ENCODE peak calls at places on chromosomes 12 and 14, in eight cellular contexts. U is A549, W is esophagus squamous epithelium, Z is brain microvascular endothelial cell, J is cardiac fibroblast, L is suprapubic skin, C is lung, H is WTC11. I is an unnamed sample.

GRCh38 chr14:64158608-64159007 is 135.6 kb downstream of the ESR2 start:
- DNase-seq in Z (no peak), W (no peak), C (no peak), J (no peak), L (no peak), H (no peak), U (no peak), I (no peak)

GRCh38 chr14:69107407-69108003 is 45.4 kb downstream of the DCAF5 start:
- DNase-seq in L (no peak), J (peak), H (peak), Z (peak), U (peak), C (peak), W (no peak), I (peak)

GRCh38 chr14:96247031-96247430 is 9.0 kb upstream of the BDKRB1 start:
- DNase-seq in U (no peak), J (no peak), H (no peak), W (no peak), C (no peak), Z (no peak), L (no peak), I (no peak)

GRCh38 chr12:53252349-53252916 is 15.7 kb upstream of the ESPL1 start:
- DNase-seq in L (no peak), U (no peak), W (no peak), J (no peak), Z (no peak), C (peak), H (no peak), I (peak)

GRCh38 chr12:541676-542289 is 82.0 kb downstream of the B4GALNT3 start:
- DNase-seq in H (no peak), C (no peak), W (no peak), J (no peak), Z (no peak), L (no peak), U (no peak), I (no peak)

GRCh38 chr14:71119075-71119474 is 211.8 kb downstream of the PCNX1 start:
- DNase-seq in J (peak), L (no peak), C (no peak), Z (peak), H (no peak), U (no peak), W (no peak), I (peak)

GRCh38 chr14:34243001-34243400 is 219.0 kb downstream of the SPTSSA start:
- DNase-seq in H (no peak), L (no peak), U (no peak), Z (no peak), C (no peak), W (no peak), J (no peak), I (no peak)

GRCh38 chr14:49893309-49894213 is 679 bp downstream of the ARF6 start:
- DNase-seq in W (no peak), L (peak), H (no peak), U (peak), C (peak), Z (peak), J (peak), I (peak)

GRCh38 chr12:67382206-67382871 is 113.2 kb downstream of the CAND1 start:
- DNase-seq in W (no peak), H (no peak), L (no peak), Z (no peak), C (no peak), J (peak), U (no peak), I (peak)

GRCh38 chr14:70014696-70015095 is 135.5 kb downstream of the SMOC1 start:
- DNase-seq in H (no peak), J (no peak), L (no peak), C (no peak), W (no peak), Z (no peak), U (no peak), I (no peak)

GRCh38 chr14:90830931-90831701 is 14.9 kb upstream of the TTC7B start:
- DNase-seq in W (no peak), J (no peak), Z (no peak), L (no peak), C (no peak), H (no peak), U (no peak), I (no peak)

GRCh38 chr12:4817813-4818212 is 91.9 kb upstream of the KCNA1 start:
- DNase-seq in H (no peak), L (no peak), C (no peak), U (no peak), J (no peak), Z (no peak), W (no peak), I (no peak)

GRCh38 chr14:99728231-99728920 is 44.3 kb downstream of the CYP46A1 start:
- DNase-seq in Z (no peak), U (no peak), J (no peak), W (no peak), H (peak), C (no peak), L (peak), I (no peak)

GRCh38 chr12:53048033-53048779 is 1.7 kb upstream of the TNS2 start:
- DNase-seq in W (no peak), U (peak), C (peak), H (no peak), Z (no peak), L (no peak), J (peak), I (no peak)

GRCh38 chr14:83887871-83888270 is 1642.1 kb upstream of the FLRT2 start:
- DNase-seq in L (no peak), H (no peak), W (no peak), U (no peak), C (no peak), Z (no peak), J (no peak), I (no peak)

GRCh38 chr12:117262749-117263148 is 72.5 kb upstream of the FBXO21 start:
- DNase-seq in L (no peak), C (no peak), U (no peak), J (no peak), W (no peak), H (no peak), Z (no peak), I (no peak)

GRCh38 chr12:65594373-65594772 is 229.9 kb upstream of the HMGA2 start:
- DNase-seq in J (no peak), Z (no peak), L (no peak), U (no peak), C (no peak), H (no peak), W (no peak), I (no peak)

GRCh38 chr12:67981236-67982164 is 7.7 kb upstream of the IFNG-AS1 start:
- DNase-seq in C (no peak), J (peak), L (no peak), Z (peak), H (no peak), W (no peak), U (peak), I (peak)

GRCh38 chr14:51680031-51680430 is 28.3 kb downstream of the FRMD6 start:
- DNase-seq in C (no peak), H (no peak), U (no peak), Z (no peak), W (no peak), L (no peak), J (no peak), I (no peak)

GRCh38 chr14:84493779-84494178 is 1036.2 kb upstream of the FLRT2 start:
- DNase-seq in L (no peak), H (peak), U (no peak), C (no peak), J (peak), Z (peak), W (no peak), I (peak)

GRCh38 chr14:89256273-89256672 is 160.8 kb downstream of the FOXN3 start:
- DNase-seq in H (no peak), U (no peak), W (no peak), C (no peak), Z (no peak), L (no peak), J (peak), I (no peak)

GRCh38 chr12:91104812-91105466 is 6.4 kb downstream of the LUM start:
- DNase-seq in W (no peak), L (no peak), H (no peak), Z (no peak), J (no peak), C (no peak), U (no peak), I (no peak)

GRCh38 chr12:101746661-101747060 is 7.4 kb upstream of the SYCP3 start:
- DNase-seq in Z (no peak), H (no peak), W (no peak), L (no peak), J (no peak), U (no peak), C (no peak), I (no peak)

GRCh38 chr14:72512925-72513324 is 381.0 kb downstream of the DPF3 start:
- DNase-seq in J (no peak), H (no peak), C (no peak), U (no peak), W (no peak), Z (no peak), L (no peak), I (no peak)

GRCh38 chr12:53726946-53727309 is 324 bp downstream of the CALCOCO1 start:
- DNase-seq in W (no peak), J (peak), U (no peak), H (no peak), L (no peak), C (no peak), Z (no peak), I (peak)

GRCh38 chr12:28759334-28759733 is 389.7 kb upstream of the FAR2 start:
- DNase-seq in J (peak), C (no peak), H (peak), Z (no peak), W (no peak), U (peak), L (no peak), I (peak)

GRCh38 chr12:27785882-27786570 is 6.0 kb upstream of the MANSC4 start:
- DNase-seq in U (no peak), H (no peak), Z (peak), J (peak), L (no peak), C (no peak), W (no peak), I (peak)

GRCh38 chr14:23727566-23728335 is 91.6 kb downstream of the DHRS2 start:
- DNase-seq in J (peak), L (no peak), Z (peak), U (peak), W (no peak), C (no peak), H (no peak), I (peak)

GRCh38 chr14:23728791-23729190 is 92.6 kb downstream of the DHRS2 start:
- DNase-seq in U (no peak), H (no peak), W (no peak), Z (no peak), L (no peak), C (no peak), J (no peak), I (no peak)

GRCh38 chr14:23725528-23725927 is 89.4 kb downstream of the DHRS2 start:
- DNase-seq in Z (no peak), J (no peak), U (no peak), L (no peak), W (no peak), C (no peak), H (no peak), I (no peak)

GRCh38 chr14:23725980-23726746 is 90.0 kb downstream of the DHRS2 start:
- DNase-seq in U (no peak), C (no peak), H (no peak), Z (no peak), L (no peak), W (no peak), J (peak), I (no peak)

GRCh38 chr14:23729720-23730387 is 93.7 kb downstream of the DHRS2 start:
- DNase-seq in J (no peak), Z (no peak), C (no peak), W (no peak), L (no peak), U (peak), H (no peak), I (no peak)
- TF ChIP-seq CTCF in J (peak), Z (peak), C (no peak), W (no peak), L (no peak), U (no peak), H (peak), I (peak)

GRCh38 chr14:97299661-97300060 is 502.5 kb downstream of the VRK1 start:
- DNase-seq in C (no peak), U (no peak), L (no peak), H (peak), W (no peak), Z (no peak), J (no peak), I (no peak)
- TF ChIP-seq CTCF in C (no peak), U (no peak), L (peak), H (no peak), W (peak), Z (no peak), J (no peak), I (no peak)

DNA sequence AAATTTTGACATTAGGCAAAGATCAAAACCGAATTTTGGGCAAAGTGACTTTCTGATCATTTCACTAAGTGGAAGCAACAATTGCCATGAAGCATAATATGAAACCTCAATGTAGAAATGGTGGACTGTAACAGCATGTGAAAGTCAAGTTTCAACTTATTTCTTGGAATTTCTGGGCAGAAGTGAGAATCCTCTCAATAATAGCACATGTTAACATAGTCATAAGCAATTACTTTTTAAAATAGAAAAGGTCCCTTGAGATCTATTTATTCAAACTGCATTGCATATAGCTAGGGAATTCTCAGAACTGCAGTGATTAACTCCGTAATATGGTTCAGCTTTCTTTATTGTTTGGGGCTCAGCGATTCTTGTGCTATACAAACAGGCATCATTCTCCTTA is 136.7 kb upstream of the ATP2B1 start:
- DNase-seq in H (no peak), L (no peak), U (no peak), C (no peak), W (no peak), Z (no peak), J (no peak), I (no peak)
- TF ChIP-seq CTCF in H (no peak), L (no peak), U (no peak), C (no peak), W (no peak), Z (no peak), J (no peak), I (no peak)

GRCh38 chr12:114869091-114869834 is 185.3 kb upstream of the TBX3 start:
- DNase-seq in L (no peak), H (peak), W (no peak), J (no peak), Z (no peak), U (peak), C (no peak), I (no peak)
- TF ChIP-seq CTCF in L (no peak), H (no peak), W (no peak), J (no peak), Z (no peak), U (no peak), C (no peak), I (no peak)

GRCh38 chr12:49060237-49061156 is at the start of gene KMT2D:
- DNase-seq in L (peak), U (peak), C (peak), H (peak), W (peak), Z (peak), J (peak), I (peak)

GRCh38 chr12:49059385-49060232 is 985 bp downstream of the KMT2D start:
- DNase-seq in C (no peak), H (peak), Z (peak), W (no peak), U (peak), L (no peak), J (peak), I (peak)

GRCh38 chr12:49058366-49059062 is 2.1 kb downstream of the KMT2D start:
- DNase-seq in C (no peak), J (no peak), Z (no peak), L (no peak), U (no peak), W (no peak), H (no peak), I (no peak)

GRCh38 chr12:49059063-49059384 is 1.6 kb downstream of the KMT2D start:
- DNase-seq in W (no peak), H (no peak), J (no peak), C (no peak), Z (no peak), U (no peak), L (no peak), I (no peak)

DNA sequence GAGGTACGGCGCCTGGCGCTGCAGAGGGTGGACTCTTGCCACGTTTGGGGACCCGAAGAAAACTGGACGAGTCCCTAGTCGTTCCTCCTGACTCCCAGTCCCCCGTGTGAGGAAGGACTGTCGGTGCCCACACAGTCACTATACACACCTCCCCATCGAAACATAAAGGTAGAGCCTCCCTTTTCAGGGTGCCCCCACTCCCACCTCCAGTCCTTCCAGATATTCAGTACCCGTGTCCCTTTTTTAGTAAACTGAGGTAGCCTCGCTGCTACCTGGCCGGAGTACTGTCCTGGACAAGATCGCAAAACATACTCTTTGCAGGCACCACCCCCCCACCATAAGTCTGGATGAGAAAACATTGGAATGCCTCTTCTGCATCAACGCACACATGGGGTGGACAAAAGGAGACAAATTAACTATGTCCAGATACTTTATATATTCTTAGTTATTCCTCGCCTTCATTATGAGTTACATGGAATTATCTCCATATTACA is 610 bp upstream of the KMT2D start:
- DNase-seq in H (no peak), C (no peak), U (no peak), L (no peak), W (no peak), J (no peak), Z (no peak), I (no peak)
- TF ChIP-seq CTCF in H (no peak), C (no peak), U (no peak), L (no peak), W (no peak), J (no peak), Z (no peak), I (no peak)

GRCh38 chr12:94841171-94841570 is 162.3 kb downstream of the NDUFA12 start:
- DNase-seq in J (no peak), U (no peak), L (no peak), Z (no peak), C (no peak), H (no peak), W (no peak), I (no peak)
- TF ChIP-seq CTCF in J (no peak), U (no peak), L (no peak), Z (no peak), C (no peak), H (no peak), W (no peak), I (no peak)

GRCh38 chr14:103315368-103315911 is 18.6 kb upstream of the EIF5 start:
- DNase-seq in H (no peak), C (peak), Z (no peak), U (no peak), W (no peak), J (peak), L (no peak), I (peak)
- TF ChIP-seq CTCF in H (no peak), C (no peak), Z (no peak), U (no peak), W (no peak), J (no peak), L (no peak), I (no peak)